ENCODE peak calls at places on chromosomes 7 and 10, in four cellular contexts. One of them, this sample, is unnamed.

GRCh38 chr7:118615686-118616085 is 391.2 kb downstream of the ANKRD7 start:
- DNase-seq in foreskin fibroblast: no peak
- DNase-seq in psoas muscle: no peak
- DNase-seq in AG10803: no peak
- DNase-seq in this sample: no peak

GRCh38 chr10:127254276-127254675 is 57.9 kb upstream of the INSYN2A start:
- DNase-seq in AG10803: no peak
- DNase-seq in foreskin fibroblast: no peak
- DNase-seq in psoas muscle: no peak
- DNase-seq in this sample: no peak

GRCh38 chr7:114799522-114800133 is 122.3 kb upstream of the MDFIC start:
- DNase-seq in AG10803: no peak
- DNase-seq in psoas muscle: no peak
- DNase-seq in foreskin fibroblast: no peak
- DNase-seq in this sample: no peak

GRCh38 chr10:49734676-49735075 is 27.4 kb downstream of the OGDHL start:
- DNase-seq in psoas muscle: no peak
- DNase-seq in foreskin fibroblast: no peak
- DNase-seq in AG10803: no peak
- DNase-seq in this sample: no peak

GRCh38 chr7:47282790-47283496 is 299.0 kb downstream of the TNS3 start:
- DNase-seq in psoas muscle: no peak
- DNase-seq in foreskin fibroblast: no peak
- DNase-seq in AG10803: no peak
- DNase-seq in this sample: no peak

GRCh38 chr10:7478727-7479457 is 68.1 kb upstream of the SFMBT2 start:
- DNase-seq in foreskin fibroblast: no peak
- DNase-seq in AG10803: no peak
- DNase-seq in psoas muscle: no peak
- DNase-seq in this sample: no peak

GRCh38 chr10:77812741-77813140 is 113.8 kb downstream of the DLG5 start:
- DNase-seq in foreskin fibroblast: no peak
- DNase-seq in psoas muscle: peak; percentile 38
- DNase-seq in AG10803: no peak
- DNase-seq in this sample: no peak

GRCh38 chr10:107626862-107627261 is 462.4 kb upstream of the SORCS1 start:
- DNase-seq in AG10803: no peak
- DNase-seq in foreskin fibroblast: no peak
- DNase-seq in psoas muscle: no peak
- DNase-seq in this sample: no peak

GRCh38 chr10:113064039-113064438 is 114.0 kb downstream of the TCF7L2 start:
- DNase-seq in psoas muscle: no peak
- DNase-seq in AG10803: no peak
- DNase-seq in foreskin fibroblast: no peak
- DNase-seq in this sample: no peak

GRCh38 chr7:99898836-99899235 is 20.5 kb downstream of the TRIM4 start:
- DNase-seq in foreskin fibroblast: no peak
- DNase-seq in psoas muscle: no peak
- DNase-seq in AG10803: no peak
- DNase-seq in this sample: no peak

GRCh38 chr7:81190997-81191747 is 272.3 kb upstream of the SEMA3C start:
- DNase-seq in psoas muscle: no peak
- DNase-seq in AG10803: peak; percentile 56
- DNase-seq in foreskin fibroblast: peak; percentile 73
- DNase-seq in this sample: peak; percentile 31

GRCh38 chr7:151794508-151795167 is 82.3 kb downstream of the PRKAG2 start:
- DNase-seq in foreskin fibroblast: no peak
- DNase-seq in psoas muscle: peak; percentile 82
- DNase-seq in AG10803: no peak
- DNase-seq in this sample: no peak

GRCh38 chr7:55105952-55106351 is 87.1 kb downstream of the EGFR start:
- DNase-seq in psoas muscle: no peak
- DNase-seq in AG10803: no peak
- DNase-seq in foreskin fibroblast: no peak
- DNase-seq in this sample: no peak

GRCh38 chr7:28942158-28942557 is 16.0 kb downstream of the TRIL start:
- DNase-seq in foreskin fibroblast: no peak
- DNase-seq in psoas muscle: no peak
- DNase-seq in AG10803: no peak
- DNase-seq in this sample: no peak

GRCh38 chr10:103812004-103812403 is 43.4 kb downstream of the SH3PXD2A start:
- DNase-seq in psoas muscle: peak; percentile 35
- DNase-seq in AG10803: no peak
- DNase-seq in foreskin fibroblast: no peak
- DNase-seq in this sample: no peak

GRCh38 chr7:116234517-116235200 is 24.3 kb downstream of the TES start:
- DNase-seq in psoas muscle: no peak
- DNase-seq in AG10803: no peak
- DNase-seq in foreskin fibroblast: no peak
- DNase-seq in this sample: no peak

GRCh38 chr10:91312031-91312733 is 91.7 kb downstream of the PCGF5 start:
- DNase-seq in psoas muscle: no peak
- DNase-seq in AG10803: peak; percentile 66
- DNase-seq in foreskin fibroblast: peak; percentile 60
- DNase-seq in this sample: no peak

GRCh38 chr7:127034171-127034806 is 218.5 kb downstream of the GRM8 start:
- DNase-seq in AG10803: no peak
- DNase-seq in psoas muscle: no peak
- DNase-seq in foreskin fibroblast: no peak
- DNase-seq in this sample: no peak

GRCh38 chr10:84948644-84949043 is 620.3 kb downstream of the CCSER2 start:
- DNase-seq in psoas muscle: no peak
- DNase-seq in foreskin fibroblast: no peak
- DNase-seq in AG10803: no peak
- DNase-seq in this sample: no peak

GRCh38 chr10:83037653-83038052 is 1101.7 kb upstream of the GHITM start:
- DNase-seq in AG10803: no peak
- DNase-seq in foreskin fibroblast: no peak
- DNase-seq in psoas muscle: no peak
- DNase-seq in this sample: no peak

GRCh38 chr10:44960482-44961230 is 1.1 kb downstream of the RASSF4 start:
- DNase-seq in foreskin fibroblast: no peak
- DNase-seq in psoas muscle: no peak
- DNase-seq in AG10803: no peak
- DNase-seq in this sample: no peak

GRCh38 chr10:78337646-78338391 is 304.2 kb downstream of the RPS24 start:
- DNase-seq in foreskin fibroblast: peak; percentile 24
- DNase-seq in AG10803: peak; percentile 70
- DNase-seq in psoas muscle: no peak
- DNase-seq in this sample: no peak

GRCh38 chr10:48470115-48470892 is 134.6 kb downstream of the ARHGAP22 start:
- DNase-seq in psoas muscle: peak; percentile 33
- DNase-seq in AG10803: no peak
- DNase-seq in foreskin fibroblast: peak; percentile 23
- DNase-seq in this sample: no peak

GRCh38 chr10:110765513-110766375 is 106.0 kb upstream of the PDCD4 start:
- DNase-seq in psoas muscle: no peak
- DNase-seq in foreskin fibroblast: peak; percentile 19
- DNase-seq in AG10803: peak; percentile 47
- DNase-seq in this sample: no peak

GRCh38 chr10:58743466-58744115 is 230.9 kb downstream of the BICC1 start:
- DNase-seq in AG10803: peak; percentile 54
- DNase-seq in psoas muscle: no peak
- DNase-seq in foreskin fibroblast: no peak
- DNase-seq in this sample: no peak

GRCh38 chr7:39271386-39271785 is 293.7 kb downstream of the POU6F2 start:
- DNase-seq in foreskin fibroblast: no peak
- DNase-seq in psoas muscle: no peak
- DNase-seq in AG10803: peak; percentile 16
- DNase-seq in this sample: no peak

GRCh38 chr10:34813626-34814227 is 1.4 kb downstream of the PARD3 start:
- DNase-seq in foreskin fibroblast: peak; percentile 65
- DNase-seq in psoas muscle: no peak
- DNase-seq in AG10803: peak; percentile 62
- DNase-seq in this sample: no peak

GRCh38 chr7:1815051-1815481 is 145.0 kb downstream of the ELFN1 start:
- DNase-seq in psoas muscle: peak; percentile 52
- DNase-seq in AG10803: no peak
- DNase-seq in foreskin fibroblast: no peak
- DNase-seq in this sample: peak; percentile 31

GRCh38 chr10:35768011-35768410 is 125.9 kb upstream of the FZD8 start:
- DNase-seq in foreskin fibroblast: no peak
- DNase-seq in psoas muscle: no peak
- DNase-seq in AG10803: peak; percentile 12
- DNase-seq in this sample: no peak

GRCh38 chr10:73871915-73872710 is 2.2 kb downstream of the CAMK2G start:
- DNase-seq in foreskin fibroblast: peak; percentile 71
- DNase-seq in psoas muscle: no peak
- DNase-seq in AG10803: peak; percentile 59
- DNase-seq in this sample: no peak

GRCh38 chr7:92843034-92843760 is 6.8 kb upstream of the CDK6 start:
- DNase-seq in foreskin fibroblast: no peak
- DNase-seq in AG10803: peak; percentile 83
- DNase-seq in psoas muscle: no peak
- DNase-seq in this sample: no peak

GRCh38 chr7:65951837-65952578 is 30.0 kb downstream of the GUSB start:
- DNase-seq in psoas muscle: no peak
- DNase-seq in foreskin fibroblast: no peak
- DNase-seq in AG10803: no peak
- DNase-seq in this sample: no peak

GRCh38 chr10:79144341-79145173 is 75.8 kb downstream of the ZMIZ1 start:
- DNase-seq in psoas muscle: no peak
- DNase-seq in AG10803: peak; percentile 33
- DNase-seq in foreskin fibroblast: no peak
- DNase-seq in this sample: no peak

GRCh38 chr10:18233775-18234174 is 93.6 kb downstream of the CACNB2 start:
- DNase-seq in foreskin fibroblast: no peak
- DNase-seq in psoas muscle: no peak
- DNase-seq in AG10803: no peak
- DNase-seq in this sample: no peak

GRCh38 chr10:18230794-18231193 is 90.6 kb downstream of the CACNB2 start:
- DNase-seq in foreskin fibroblast: peak; percentile 71
- DNase-seq in psoas muscle: no peak
- DNase-seq in AG10803: peak; percentile 42
- DNase-seq in this sample: peak; percentile 12

GRCh38 chr10:18229839-18230238 is 89.6 kb downstream of the CACNB2 start:
- DNase-seq in foreskin fibroblast: peak; percentile 85
- DNase-seq in AG10803: peak; percentile 54
- DNase-seq in psoas muscle: no peak
- DNase-seq in this sample: peak; percentile 13

GRCh38 chr10:18235477-18235876 is 95.3 kb downstream of the CACNB2 start:
- DNase-seq in AG10803: no peak
- DNase-seq in psoas muscle: no peak
- DNase-seq in foreskin fibroblast: no peak
- DNase-seq in this sample: no peak

GRCh38 chr10:18231480-18231879 is 91.3 kb downstream of the CACNB2 start:
- DNase-seq in foreskin fibroblast: no peak
- DNase-seq in AG10803: no peak
- DNase-seq in psoas muscle: no peak
- DNase-seq in this sample: no peak
- H3K4me3 ChIP-seq in foreskin fibroblast: no peak overlapping the region
- H3K4me3 ChIP-seq in AG10803: no peak overlapping the region
- H3K4me3 ChIP-seq in psoas muscle: no peak overlapping the region
- H3K4me3 ChIP-seq in this sample: no peak overlapping the region

GRCh38 chr7:7421850-7422249 is 113.8 kb downstream of the COL28A1 start:
- DNase-seq in foreskin fibroblast: no peak
- DNase-seq in AG10803: no peak
- DNase-seq in psoas muscle: no peak
- DNase-seq in this sample: no peak

GRCh38 chr7:7422641-7423040 is 113.0 kb downstream of the COL28A1 start:
- DNase-seq in foreskin fibroblast: no peak
- DNase-seq in psoas muscle: no peak
- DNase-seq in AG10803: no peak
- DNase-seq in this sample: no peak

GRCh38 chr7:7426686-7427085 is 109.0 kb downstream of the COL28A1 start:
- DNase-seq in foreskin fibroblast: no peak
- DNase-seq in AG10803: no peak
- DNase-seq in psoas muscle: no peak
- DNase-seq in this sample: no peak

GRCh38 chr7:7425321-7425720 is 110.4 kb downstream of the COL28A1 start:
- DNase-seq in psoas muscle: no peak
- DNase-seq in AG10803: no peak
- DNase-seq in foreskin fibroblast: no peak
- DNase-seq in this sample: no peak

GRCh38 chr7:7424151-7424873 is 111.4 kb downstream of the COL28A1 start:
- DNase-seq in foreskin fibroblast: peak; percentile 87
- DNase-seq in psoas muscle: peak; percentile 59
- DNase-seq in AG10803: peak; percentile 62
- DNase-seq in this sample: no peak
- H3K4me3 ChIP-seq in foreskin fibroblast: peak overlapping the region; percentile 49
- H3K4me3 ChIP-seq in psoas muscle: peak overlapping the region; percentile 49
- H3K4me3 ChIP-seq in AG10803: peak overlapping the region; percentile 68
- H3K4me3 ChIP-seq in this sample: peak overlapping the region; percentile 46

GRCh38 chr10:122018951-122019413 is 30.0 kb downstream of the TACC2 start:
- DNase-seq in foreskin fibroblast: no peak
- DNase-seq in AG10803: no peak
- DNase-seq in psoas muscle: peak; percentile 59
- DNase-seq in this sample: no peak
- H3K4me3 ChIP-seq in foreskin fibroblast: no peak overlapping the region
- H3K4me3 ChIP-seq in AG10803: no peak overlapping the region
- H3K4me3 ChIP-seq in psoas muscle: peak overlapping the region; percentile 51
- H3K4me3 ChIP-seq in this sample: no peak overlapping the region

DNA sequence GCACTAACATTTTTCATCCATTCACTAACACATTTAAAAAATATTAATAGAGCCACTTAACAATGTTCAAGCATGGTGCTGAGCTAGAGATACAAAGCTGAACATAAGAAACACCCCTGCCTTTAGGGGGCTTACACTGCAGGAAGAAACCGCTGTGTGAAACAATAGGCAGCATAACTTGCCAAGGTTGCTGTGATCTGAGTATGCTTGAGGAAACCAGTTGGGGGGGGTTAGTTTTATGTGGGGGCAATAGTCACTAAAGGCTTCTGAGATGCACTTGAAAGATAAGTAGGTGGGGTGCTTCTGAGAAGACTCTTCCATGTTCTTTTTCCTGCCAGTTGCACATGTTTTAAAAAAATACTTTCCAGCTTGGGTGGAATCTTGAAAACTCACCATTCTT is 2.8 kb downstream of the RBM17 start:
- DNase-seq in foreskin fibroblast: no peak
- DNase-seq in AG10803: no peak
- DNase-seq in psoas muscle: no peak
- DNase-seq in this sample: no peak
- H3K4me3 ChIP-seq in foreskin fibroblast: no peak overlapping the region
- H3K4me3 ChIP-seq in AG10803: no peak overlapping the region
- H3K4me3 ChIP-seq in psoas muscle: peak overlapping the region; percentile 93
- H3K4me3 ChIP-seq in this sample: no peak overlapping the region

GRCh38 chr10:5448333-5449048 is 36.1 kb downstream of the NET1 start:
- DNase-seq in psoas muscle: no peak
- DNase-seq in AG10803: no peak
- DNase-seq in foreskin fibroblast: no peak
- DNase-seq in this sample: no peak

GRCh38 chr10:5450605-5451384 is 38.4 kb downstream of the NET1 start:
- DNase-seq in AG10803: no peak
- DNase-seq in psoas muscle: no peak
- DNase-seq in foreskin fibroblast: peak; percentile 30
- DNase-seq in this sample: no peak

GRCh38 chr10:5447611-5448071 is 35.3 kb downstream of the NET1 start:
- DNase-seq in foreskin fibroblast: peak; percentile 27
- DNase-seq in AG10803: no peak
- DNase-seq in psoas muscle: no peak
- DNase-seq in this sample: no peak

GRCh38 chr10:5449823-5450222 is 37.5 kb downstream of the NET1 start:
- DNase-seq in AG10803: peak; percentile 81
- DNase-seq in foreskin fibroblast: peak; percentile 88
- DNase-seq in psoas muscle: no peak
- DNase-seq in this sample: peak; percentile 82

GRCh38 chr10:5449227-5449626 is 36.9 kb downstream of the NET1 start:
- DNase-seq in AG10803: no peak
- DNase-seq in foreskin fibroblast: no peak
- DNase-seq in psoas muscle: no peak
- DNase-seq in this sample: no peak
- H3K4me3 ChIP-seq in AG10803: peak overlapping the region; percentile 68
- H3K4me3 ChIP-seq in foreskin fibroblast: peak overlapping the region; percentile 92
- H3K4me3 ChIP-seq in psoas muscle: peak overlapping the region; percentile 69
- H3K4me3 ChIP-seq in this sample: peak overlapping the region; percentile 67

This sample was measured in skeletal muscle cell.